ENCODE peak calls at places on chromosomes 7 and 10, in five cellular contexts. F is HepG2, B is endothelial cell of umbilical vein, S is WTC11, L is A549. Z is an unnamed sample.

GRCh38 chr7:44565097-44565794 is 8.5 kb downstream of the DDX56 start:
- DNase-seq in F (peak), B (peak), S (peak), L (peak), Z (peak)

GRCh38 chr10:98186681-98187080 is 52.2 kb downstream of the R3HCC1L start:
- DNase-seq in F (no peak), B (no peak), S (no peak), L (no peak), Z (no peak)

GRCh38 chr7:100974021-100974420 is 4.7 kb downstream of the MUC12 start:
- DNase-seq in F (no peak), B (no peak), S (no peak), L (no peak), Z (no peak)

GRCh38 chr10:25363638-25364037 is 188.8 kb downstream of the GPR158 start:
- DNase-seq in F (no peak), B (no peak), S (no peak), L (no peak), Z (no peak)

GRCh38 chr10:128606041-128606440 is 479.8 kb upstream of the MKI67 start:
- DNase-seq in F (no peak), B (no peak), S (no peak), L (no peak), Z (no peak)

GRCh38 chr7:88307412-88307811 is 718 bp upstream of the STEAP4 start:
- DNase-seq in F (no peak), B (no peak), S (no peak), L (no peak), Z (no peak)

GRCh38 chr7:80181411-80181810 is 46.8 kb downstream of the GNAI1 start:
- DNase-seq in F (no peak), B (no peak), S (no peak), L (no peak), Z (no peak)

GRCh38 chr7:154967581-154967980 is 35.3 kb downstream of the PAXIP1 start:
- DNase-seq in F (no peak), B (no peak), S (no peak), L (no peak), Z (no peak)

GRCh38 chr10:133218891-133219290 is 11.1 kb upstream of the UTF1 start:
- DNase-seq in F (no peak), B (no peak), S (no peak), L (no peak), Z (no peak)

GRCh38 chr10:114023198-114023597 is 20.5 kb upstream of the ADRB1 start:
- DNase-seq in F (no peak), B (no peak), S (no peak), L (no peak), Z (no peak)

GRCh38 chr10:7610651-7611389 is 55.9 kb downstream of the ITIH5 start:
- DNase-seq in F (no peak), B (no peak), S (no peak), L (no peak), Z (no peak)

GRCh38 chr7:5582532-5582935 is 158.9 kb upstream of the TNRC18 start:
- DNase-seq in F (no peak), B (no peak), S (no peak), L (no peak), Z (no peak)

GRCh38 chr10:87635498-87636312 is 24.0 kb upstream of the PAPSS2 start:
- DNase-seq in F (peak), B (peak), S (no peak), L (no peak), Z (no peak)

GRCh38 chr7:6656413-6656812 is 19.3 kb downstream of the ZNF316 start:
- DNase-seq in F (no peak), B (no peak), S (no peak), L (no peak), Z (no peak)

GRCh38 chr7:31782411-31782991 is 95.5 kb downstream of the PPP1R17 start:
- DNase-seq in F (peak), B (peak), S (no peak), L (peak), Z (no peak)

GRCh38 chr7:66741706-66742053 is 1.1 kb downstream of the RABGEF1 start:
- DNase-seq in F (no peak), B (no peak), S (no peak), L (no peak), Z (no peak)

GRCh38 chr10:72764151-72764550 is 72.2 kb downstream of the MCU start:
- DNase-seq in F (peak), B (no peak), S (no peak), L (no peak), Z (no peak)

GRCh38 chr10:22648547-22648961 is 65.8 kb downstream of the PIP4K2A start:
- DNase-seq in F (no peak), B (peak), S (no peak), L (no peak), Z (no peak)

GRCh38 chr7:140982508-140982907 is 32.2 kb downstream of the MRPS33 start:
- DNase-seq in F (no peak), B (no peak), S (no peak), L (no peak), Z (no peak)

GRCh38 chr10:102612964-102613275 is 31.4 kb upstream of the TRIM8 start:
- DNase-seq in F (no peak), B (peak), S (no peak), L (no peak), Z (no peak)

GRCh38 chr10:32346551-32347362 is at the start of gene EPC1:
- DNase-seq in F (peak), B (peak), S (peak), L (peak), Z (peak)

GRCh38 chr7:111012152-111012551 is 78.8 kb upstream of the LRRN3 start:
- DNase-seq in F (no peak), B (no peak), S (no peak), L (no peak), Z (no peak)

GRCh38 chr10:17179002-17179401 is 22.5 kb downstream of the TRDMT1 start:
- DNase-seq in F (no peak), B (no peak), S (no peak), L (no peak), Z (no peak)

GRCh38 chr10:74824184-74825032 is 2.0 kb upstream of the KAT6B start:
- DNase-seq in F (peak), B (no peak), S (peak), L (no peak), Z (peak)

GRCh38 chr7:29140873-29141468 is 5.4 kb downstream of the CPVL start:
- DNase-seq in F (peak), B (no peak), S (no peak), L (no peak), Z (no peak)

GRCh38 chr7:3294432-3295100 is 6.5 kb upstream of the SDK1 start:
- DNase-seq in F (no peak), B (no peak), S (peak), L (no peak), Z (no peak)

GRCh38 chr10:102072867-102073527 is 7.8 kb downstream of the HPS6 start:
- DNase-seq in F (peak), B (peak), S (peak), L (peak), Z (peak)

GRCh38 chr10:121481222-121481621 is 117.0 kb downstream of the FGFR2 start:
- DNase-seq in F (no peak), B (no peak), S (no peak), L (no peak), Z (no peak)

GRCh38 chr10:132341017-132341416 is 9.0 kb downstream of the LRRC27 start:
- DNase-seq in F (no peak), B (no peak), S (no peak), L (no peak), Z (no peak)

GRCh38 chr10:676178-676577 is 13.3 kb downstream of the DIP2C start:
- DNase-seq in F (no peak), B (no peak), S (no peak), L (no peak), Z (no peak)

GRCh38 chr10:17454181-17454800 is at the start of gene ST8SIA6:
- DNase-seq in F (no peak), B (peak), S (peak), L (peak), Z (no peak)

GRCh38 chr7:82443044-82443800 is at the start of gene CACNA2D1:
- DNase-seq in F (no peak), B (peak), S (peak), L (peak), Z (peak)

GRCh38 chr7:117724898-117725297 is 148.3 kb downstream of the CTTNBP2 start:
- DNase-seq in F (no peak), B (no peak), S (no peak), L (no peak), Z (no peak)

GRCh38 chr7:114554781-114555537 is 140.3 kb downstream of the FOXP2 start:
- DNase-seq in F (no peak), B (no peak), S (no peak), L (no peak), Z (no peak)

DNA sequence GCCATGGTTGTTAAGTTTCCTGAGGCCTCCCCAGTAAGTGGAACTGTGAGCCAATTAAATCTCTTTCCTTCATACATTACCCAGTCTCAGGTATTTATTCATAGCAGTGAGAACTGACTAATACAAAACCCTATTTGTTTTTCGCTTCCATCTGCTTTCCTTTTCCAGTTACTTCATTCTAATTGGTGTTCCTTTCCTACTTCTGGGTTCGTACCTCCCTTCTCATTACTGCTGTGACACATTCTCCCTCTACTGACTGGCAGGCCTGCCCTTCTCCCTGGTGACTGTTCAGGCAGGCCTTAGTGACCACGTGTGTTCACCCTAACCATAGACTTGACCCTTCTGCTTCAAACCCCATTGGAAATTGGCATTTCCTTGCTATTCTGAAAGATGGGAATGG is 37.7 kb downstream of the MTURN start:
- DNase-seq in F (no peak), B (no peak), S (no peak), L (no peak), Z (no peak)
- TF ChIP-seq JUN in F (no peak), B (no peak), S (no peak), L (no peak), Z (no peak)

DNA sequence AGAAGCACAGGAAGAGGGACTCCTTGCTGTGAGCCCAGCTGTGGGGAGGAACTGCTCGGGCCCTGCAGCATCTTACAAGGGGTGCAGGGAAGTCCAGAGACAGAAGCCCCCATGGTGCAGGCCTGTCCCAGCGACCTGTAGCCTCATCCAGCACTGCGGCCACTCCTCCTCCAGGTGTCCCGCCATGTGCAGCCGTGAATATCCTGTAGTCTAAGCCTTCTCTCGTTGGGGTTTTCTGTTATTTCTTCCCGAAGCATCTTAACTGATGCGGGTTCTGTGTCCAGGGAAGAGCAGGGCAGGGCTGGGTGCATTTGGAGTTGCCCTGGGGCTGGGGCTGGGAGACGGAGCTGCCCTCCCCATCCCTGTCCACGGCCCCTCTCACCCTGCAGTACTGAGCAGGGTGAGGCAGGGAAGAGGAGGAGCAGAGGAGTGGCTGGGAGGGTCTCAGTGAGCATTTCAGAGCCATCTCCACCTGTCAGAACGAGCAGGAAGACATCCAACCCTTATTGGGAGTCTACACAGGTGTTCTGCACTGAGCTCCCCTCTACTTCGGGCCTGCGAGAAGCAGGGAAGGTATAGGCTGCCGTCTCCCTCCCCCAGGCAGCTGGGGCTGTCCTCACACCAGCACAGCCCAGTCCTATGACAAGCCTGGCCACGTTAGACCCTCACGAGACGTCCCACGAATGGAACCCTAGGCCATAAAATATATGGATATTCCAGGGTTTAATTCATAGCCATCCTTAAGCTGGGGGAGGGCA is 494.5 kb downstream of the DNAJB6 start:
- DNase-seq in F (no peak), B (no peak), S (no peak), L (no peak), Z (no peak)
- TF ChIP-seq JUN in F (no peak), B (no peak), S (no peak), L (no peak), Z (no peak)

GRCh38 chr7:145489609-145490008 is 627.0 kb upstream of the CNTNAP2 start:
- DNase-seq in F (no peak), B (no peak), S (no peak), L (no peak), Z (no peak)
- TF ChIP-seq JUN in F (no peak), B (no peak), S (no peak), L (no peak), Z (no peak)

DNA sequence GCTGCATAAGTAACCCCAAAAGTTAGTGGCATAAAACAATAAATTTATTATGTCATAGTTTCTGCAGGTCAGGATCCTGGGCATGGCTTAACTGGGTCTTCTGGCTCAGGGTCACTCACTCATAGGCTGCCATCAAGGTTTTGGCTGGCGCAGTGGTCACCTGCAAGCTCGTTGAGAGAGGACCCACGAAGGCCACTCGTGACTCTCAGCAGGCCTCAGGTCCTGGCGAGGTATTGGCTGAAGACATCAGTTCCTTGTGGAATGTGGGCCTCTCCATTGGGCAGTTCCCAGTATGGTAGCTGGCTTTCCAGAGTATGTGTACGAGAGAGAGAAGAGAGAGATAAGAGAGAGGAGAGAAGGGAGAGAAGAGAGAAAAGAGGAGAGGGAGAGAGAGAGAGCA is 138.3 kb upstream of the KLF14 start:
- DNase-seq in F (no peak), B (no peak), S (no peak), L (no peak), Z (no peak)
- TF ChIP-seq JUN in F (no peak), B (no peak), S (no peak), L (no peak), Z (no peak)

DNA sequence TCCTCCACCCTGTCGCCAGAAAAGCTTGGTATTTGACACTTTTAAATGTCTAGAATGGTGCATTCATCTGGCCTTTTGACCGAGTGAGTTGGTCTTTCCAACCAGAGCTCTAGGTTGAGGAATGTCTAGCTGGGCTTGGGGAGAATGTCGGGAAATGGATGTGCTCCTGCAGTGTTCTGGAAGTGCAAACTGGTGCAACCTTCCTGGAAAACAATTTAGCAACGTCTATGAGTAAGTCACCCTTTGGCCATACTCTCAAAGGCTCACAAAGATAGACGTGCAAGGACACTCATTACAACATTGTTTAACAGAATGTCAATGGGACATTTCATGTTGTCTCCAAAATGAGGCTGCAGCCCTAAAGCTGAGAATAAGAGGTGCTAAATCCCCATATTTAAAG is 12.2 kb upstream of the NMT2 start:
- DNase-seq in F (peak), B (no peak), S (no peak), L (no peak), Z (no peak)
- TF ChIP-seq JUN in F (no peak), B (no peak), S (no peak), L (no peak), Z (no peak)

DNA sequence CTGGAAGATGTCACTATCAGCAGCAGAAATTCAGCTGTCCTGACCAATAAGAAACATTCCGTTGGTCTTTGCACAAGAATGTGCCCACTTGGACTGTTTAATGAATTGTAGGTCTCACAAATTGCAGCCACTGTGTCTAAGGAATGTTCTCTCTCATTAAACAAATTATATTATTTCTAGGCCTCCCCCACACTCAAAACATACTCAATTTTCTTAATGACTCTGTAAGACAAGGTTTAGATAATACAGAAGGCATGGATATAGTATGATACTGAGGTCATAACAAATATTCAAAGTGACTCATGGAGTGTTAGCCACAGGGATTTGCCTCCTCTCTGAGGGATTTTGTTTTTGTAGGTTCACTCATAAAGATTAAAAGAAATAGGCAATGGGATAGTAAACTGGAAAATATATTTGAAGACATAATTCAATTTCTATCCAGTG is 197.5 kb downstream of the PTN start:
- DNase-seq in F (no peak), B (no peak), S (no peak), L (no peak), Z (no peak)
- TF ChIP-seq JUN in F (no peak), B (no peak), S (no peak), L (no peak), Z (no peak)

GRCh38 chr7:45691155-45691656 is 117.0 kb downstream of the ADCY1 start:
- DNase-seq in F (peak), B (no peak), S (no peak), L (peak), Z (peak)

GRCh38 chr7:45689797-45690761 is 115.9 kb downstream of the ADCY1 start:
- DNase-seq in F (no peak), B (no peak), S (peak), L (no peak), Z (no peak)

GRCh38 chr7:45690762-45691150 is 116.6 kb downstream of the ADCY1 start:
- DNase-seq in F (no peak), B (no peak), S (no peak), L (no peak), Z (no peak)

GRCh38 chr7:45687721-45688120 is 113.6 kb downstream of the ADCY1 start:
- DNase-seq in F (no peak), B (no peak), S (peak), L (no peak), Z (peak)

GRCh38 chr7:45689011-45689796 is 115.0 kb downstream of the ADCY1 start:
- DNase-seq in F (peak), B (peak), S (no peak), L (no peak), Z (peak)
- TF ChIP-seq JUN in F (no peak), B (no peak), S (no peak), L (no peak), Z (no peak)

GRCh38 chr10:59606551-59606961 is 103.1 kb downstream of the SLC16A9 start:
- DNase-seq in F (no peak), B (no peak), S (no peak), L (no peak), Z (no peak)
- TF ChIP-seq JUN in F (no peak), B (no peak), S (no peak), L (no peak), Z (no peak)

GRCh38 chr10:100927266-100927665 is 14.5 kb downstream of the SLF2 start:
- DNase-seq in F (no peak), B (peak), S (no peak), L (no peak), Z (no peak)
- TF ChIP-seq JUN in F (no peak), B (no peak), S (no peak), L (no peak), Z (no peak)

DNA sequence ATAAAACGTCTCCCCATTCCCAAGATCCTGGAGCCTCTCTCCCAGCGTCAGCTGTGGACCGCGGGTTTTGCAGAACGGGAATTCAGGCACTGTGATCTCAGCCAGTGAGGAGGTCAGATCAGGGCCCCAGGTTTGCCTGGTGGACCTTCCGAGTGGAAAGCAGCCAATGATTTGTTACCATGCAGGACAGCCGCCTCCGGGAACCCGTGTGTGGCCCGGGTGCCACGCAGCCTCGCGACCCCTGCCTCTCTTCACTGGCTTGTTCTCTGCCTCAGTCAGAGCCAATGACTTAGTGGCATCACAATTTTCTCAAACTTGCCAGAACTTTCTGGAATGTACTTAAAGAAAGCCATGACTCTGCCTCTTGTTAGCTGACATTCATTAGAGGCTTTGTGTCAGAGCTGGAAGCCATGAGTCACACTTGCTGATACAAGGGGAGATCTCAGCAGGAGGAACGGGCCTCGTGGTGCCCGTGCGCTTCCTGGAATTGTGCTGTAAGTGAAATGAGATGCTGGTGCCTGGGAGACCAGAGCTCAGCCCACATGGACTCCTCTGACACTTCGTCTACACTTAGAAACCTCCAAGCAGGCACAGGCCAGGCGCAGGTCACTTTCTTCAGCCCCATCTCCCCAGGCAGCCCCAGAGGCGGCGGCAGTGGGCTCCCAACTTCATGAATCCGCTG is 246.0 kb downstream of the KLF6 start:
- DNase-seq in F (no peak), B (peak), S (no peak), L (no peak), Z (no peak)
- TF ChIP-seq JUN in F (no peak), B (peak), S (no peak), L (no peak), Z (no peak)

Z was measured in H1.